ENCODE peak calls at places on chromosomes 4 and X, in seven cellular contexts. One of them, this sample, is unnamed.

GRCh38 chrX:148555101-148555500 is 54.7 kb downstream of the AFF2 start:
- DNase-seq in stimulated activated CD4-positive, alpha-beta T cell treated with anti-CD3 and anti-CD28 coated beads, Interleukin-2, amount 100 ng/mL, for 48 hours: no peak
- DNase-seq in Kasumi-1: no peak
- DNase-seq in nucleus accumbens: no peak
- DNase-seq in naive thymus-derived CD8-positive, alpha-beta T cell: no peak
- DNase-seq in ecto neural progenitor cell: no peak
- DNase-seq in Caco-2: no peak
- DNase-seq in this sample: no peak

GRCh38 chr4:77240469-77241066 is 83.6 kb downstream of the CCNG2 start:
- DNase-seq in ecto neural progenitor cell: peak; percentile 83
- DNase-seq in nucleus accumbens: no peak
- DNase-seq in Caco-2: peak; percentile 78
- DNase-seq in Kasumi-1: peak; percentile 58
- DNase-seq in stimulated activated CD4-positive, alpha-beta T cell treated with anti-CD3 and anti-CD28 coated beads, Interleukin-2, amount 100 ng/mL, for 48 hours: peak; percentile 58
- DNase-seq in naive thymus-derived CD8-positive, alpha-beta T cell: peak; percentile 54
- DNase-seq in this sample: peak; percentile 56

GRCh38 chr4:181908168-181908567 is 335.0 kb upstream of the TENM3 start:
- DNase-seq in stimulated activated CD4-positive, alpha-beta T cell treated with anti-CD3 and anti-CD28 coated beads, Interleukin-2, amount 100 ng/mL, for 48 hours: no peak
- DNase-seq in ecto neural progenitor cell: no peak
- DNase-seq in nucleus accumbens: no peak
- DNase-seq in naive thymus-derived CD8-positive, alpha-beta T cell: no peak
- DNase-seq in Caco-2: no peak
- DNase-seq in Kasumi-1: no peak
- DNase-seq in this sample: no peak

GRCh38 chr4:121583396-121583795 is 113.4 kb downstream of the ANXA5 start:
- DNase-seq in naive thymus-derived CD8-positive, alpha-beta T cell: no peak
- DNase-seq in stimulated activated CD4-positive, alpha-beta T cell treated with anti-CD3 and anti-CD28 coated beads, Interleukin-2, amount 100 ng/mL, for 48 hours: no peak
- DNase-seq in nucleus accumbens: no peak
- DNase-seq in Caco-2: no peak
- DNase-seq in ecto neural progenitor cell: no peak
- DNase-seq in Kasumi-1: no peak
- DNase-seq in this sample: no peak

GRCh38 chrX:71909956-71910355 is 689 bp upstream of the NHSL2 start:
- DNase-seq in nucleus accumbens: no peak
- DNase-seq in stimulated activated CD4-positive, alpha-beta T cell treated with anti-CD3 and anti-CD28 coated beads, Interleukin-2, amount 100 ng/mL, for 48 hours: no peak
- DNase-seq in ecto neural progenitor cell: peak; percentile 57
- DNase-seq in naive thymus-derived CD8-positive, alpha-beta T cell: no peak
- DNase-seq in Kasumi-1: no peak
- DNase-seq in Caco-2: no peak
- DNase-seq in this sample: no peak

GRCh38 chr4:122329876-122330595 is 48.8 kb upstream of the ADAD1 start:
- DNase-seq in Caco-2: no peak
- DNase-seq in naive thymus-derived CD8-positive, alpha-beta T cell: no peak
- DNase-seq in nucleus accumbens: no peak
- DNase-seq in Kasumi-1: no peak
- DNase-seq in ecto neural progenitor cell: no peak
- DNase-seq in stimulated activated CD4-positive, alpha-beta T cell treated with anti-CD3 and anti-CD28 coated beads, Interleukin-2, amount 100 ng/mL, for 48 hours: no peak
- DNase-seq in this sample: no peak

GRCh38 chr4:186979966-186980745 is 256.5 kb upstream of the FAT1 start:
- DNase-seq in nucleus accumbens: no peak
- DNase-seq in Caco-2: no peak
- DNase-seq in Kasumi-1: no peak
- DNase-seq in stimulated activated CD4-positive, alpha-beta T cell treated with anti-CD3 and anti-CD28 coated beads, Interleukin-2, amount 100 ng/mL, for 48 hours: no peak
- DNase-seq in naive thymus-derived CD8-positive, alpha-beta T cell: no peak
- DNase-seq in ecto neural progenitor cell: no peak
- DNase-seq in this sample: no peak

GRCh38 chr4:30946288-30946687 is 226.1 kb downstream of the PCDH7 start:
- DNase-seq in Caco-2: no peak
- DNase-seq in naive thymus-derived CD8-positive, alpha-beta T cell: no peak
- DNase-seq in ecto neural progenitor cell: no peak
- DNase-seq in nucleus accumbens: no peak
- DNase-seq in stimulated activated CD4-positive, alpha-beta T cell treated with anti-CD3 and anti-CD28 coated beads, Interleukin-2, amount 100 ng/mL, for 48 hours: no peak
- DNase-seq in Kasumi-1: no peak
- DNase-seq in this sample: no peak

GRCh38 chr4:78517050-78517652 is 34.4 kb upstream of the ANXA3 start:
- DNase-seq in ecto neural progenitor cell: no peak
- DNase-seq in nucleus accumbens: no peak
- DNase-seq in Caco-2: peak; percentile 37
- DNase-seq in Kasumi-1: peak; percentile 57
- DNase-seq in stimulated activated CD4-positive, alpha-beta T cell treated with anti-CD3 and anti-CD28 coated beads, Interleukin-2, amount 100 ng/mL, for 48 hours: no peak
- DNase-seq in naive thymus-derived CD8-positive, alpha-beta T cell: no peak
- DNase-seq in this sample: peak; percentile 53

GRCh38 chrX:130793966-130794365 is 109.0 kb downstream of the ENOX2 start:
- DNase-seq in Kasumi-1: no peak
- DNase-seq in Caco-2: no peak
- DNase-seq in ecto neural progenitor cell: no peak
- DNase-seq in naive thymus-derived CD8-positive, alpha-beta T cell: no peak
- DNase-seq in nucleus accumbens: no peak
- DNase-seq in stimulated activated CD4-positive, alpha-beta T cell treated with anti-CD3 and anti-CD28 coated beads, Interleukin-2, amount 100 ng/mL, for 48 hours: no peak
- DNase-seq in this sample: peak; percentile 2

GRCh38 chrX:13851996-13852695 is 35.3 kb upstream of the GPM6B start:
- DNase-seq in ecto neural progenitor cell: no peak
- DNase-seq in naive thymus-derived CD8-positive, alpha-beta T cell: no peak
- DNase-seq in nucleus accumbens: no peak
- DNase-seq in Kasumi-1: peak; percentile 3
- DNase-seq in Caco-2: no peak
- DNase-seq in stimulated activated CD4-positive, alpha-beta T cell treated with anti-CD3 and anti-CD28 coated beads, Interleukin-2, amount 100 ng/mL, for 48 hours: no peak
- DNase-seq in this sample: no peak

GRCh38 chr4:107210450-107211239 is 174.5 kb upstream of the DKK2 start:
- DNase-seq in stimulated activated CD4-positive, alpha-beta T cell treated with anti-CD3 and anti-CD28 coated beads, Interleukin-2, amount 100 ng/mL, for 48 hours: no peak
- DNase-seq in Caco-2: no peak
- DNase-seq in Kasumi-1: no peak
- DNase-seq in ecto neural progenitor cell: no peak
- DNase-seq in naive thymus-derived CD8-positive, alpha-beta T cell: no peak
- DNase-seq in nucleus accumbens: no peak
- DNase-seq in this sample: no peak

GRCh38 chr4:183834252-183834651 is 70.9 kb upstream of the STOX2 start:
- DNase-seq in ecto neural progenitor cell: no peak
- DNase-seq in Caco-2: no peak
- DNase-seq in naive thymus-derived CD8-positive, alpha-beta T cell: no peak
- DNase-seq in stimulated activated CD4-positive, alpha-beta T cell treated with anti-CD3 and anti-CD28 coated beads, Interleukin-2, amount 100 ng/mL, for 48 hours: no peak
- DNase-seq in nucleus accumbens: no peak
- DNase-seq in Kasumi-1: no peak
- DNase-seq in this sample: no peak

This sample was measured in endothelial cell of umbilical vein.